ENCODE peak calls at places on chromosomes 4 and X, in ten cellular contexts. X is caudate nucleus, Y is hippocampal formation, H is BJ, Q is HTR-8/SVneo, U is GM23248, Z is gastrocnemius medialis, R is mucosa of descending colon, M is GM18507, D is sigmoid colon. E is an unnamed sample.

GRCh38 chr4:67727124-67727850 is 26.3 kb upstream of the UBA6 start:
- DNase-seq in Q (no peak), U (peak; percentile 81), Y (no peak), H (no peak), X (no peak), R (no peak), D (no peak), M (no peak), Z (no peak), E (peak; percentile 79)

GRCh38 chr4:42761804-42762203 is 104.9 kb upstream of the ATP8A1 start:
- DNase-seq in M (no peak), Q (no peak), R (no peak), Z (no peak), U (no peak), H (no peak), D (no peak), X (no peak), Y (no peak), E (no peak)

GRCh38 chrX:50211510-50211909 is 6.9 kb downstream of the CCNB3 start:
- DNase-seq in H (no peak), Y (no peak), R (no peak), Q (no peak), U (peak; percentile 31), M (no peak), D (no peak), X (no peak), Z (no peak), E (no peak)

GRCh38 chr4:41795796-41796195 is 47.3 kb upstream of the PHOX2B start:
- DNase-seq in H (no peak), D (no peak), Z (no peak), R (no peak), U (no peak), Q (no peak), Y (no peak), X (no peak), M (no peak), E (no peak)

GRCh38 chr4:153154010-153154975 is 50.0 kb upstream of the TRIM2 start:
- DNase-seq in Y (no peak), U (peak; percentile 60), R (no peak), X (no peak), Z (no peak), D (no peak), Q (peak; percentile 41), M (no peak), H (no peak), E (no peak)

GRCh38 chr4:120843840-120844527 is 78.5 kb downstream of the PRDM5 start:
- DNase-seq in M (no peak), Z (no peak), Q (no peak), Y (no peak), U (no peak), H (no peak), R (peak; percentile 58), D (no peak), X (no peak), E (no peak)

GRCh38 chr4:81120055-81120454 is 89.5 kb downstream of the BMP3 start:
- DNase-seq in X (no peak), Z (no peak), H (no peak), R (no peak), Q (no peak), D (no peak), M (no peak), Y (no peak), U (no peak), E (no peak)

GRCh38 chr4:65007841-65008439 is 598.7 kb upstream of the TECRL start:
- DNase-seq in R (no peak), H (no peak), Q (peak; percentile 12), Z (no peak), X (no peak), D (no peak), M (no peak), Y (no peak), U (peak; percentile 55), E (peak; percentile 2)

GRCh38 chr4:12120968-12121367 is 692.3 kb upstream of the HS3ST1 start:
- DNase-seq in Y (no peak), D (no peak), Z (no peak), X (no peak), M (no peak), Q (no peak), H (no peak), U (no peak), R (no peak), E (no peak)

GRCh38 chr4:39514888-39515401 is 12.3 kb downstream of the UGDH start:
- DNase-seq in R (peak; percentile 66), M (no peak), U (peak; percentile 38), Z (no peak), X (no peak), D (no peak), Q (no peak), Y (no peak), H (no peak), E (no peak)

GRCh38 chr4:150173854-150174398 is 95.7 kb downstream of the DCLK2 start:
- DNase-seq in U (no peak), Z (no peak), H (no peak), Y (no peak), Q (no peak), M (no peak), D (no peak), R (no peak), X (no peak), E (no peak)

GRCh38 chr4:137755033-137755471 is 222.8 kb upstream of the PCDH18 start:
- DNase-seq in M (no peak), Y (no peak), Q (peak; percentile 48), X (no peak), D (no peak), Z (no peak), H (peak; percentile 51), R (no peak), U (peak; percentile 72), E (peak; percentile 73)

GRCh38 chr4:124037236-124037635 is 640.6 kb downstream of the SPRY1 start:
- DNase-seq in Y (no peak), Z (no peak), M (no peak), D (no peak), Q (no peak), H (no peak), R (no peak), X (no peak), U (no peak), E (no peak)

GRCh38 chrX:7108995-7109634 is 38.4 kb upstream of the STS start:
- DNase-seq in D (no peak), R (no peak), H (no peak), X (no peak), Z (no peak), Y (peak; percentile 17), U (peak; percentile 15), M (no peak), Q (no peak), E (no peak)

GRCh38 chrX:119488749-119489148 is 20.5 kb downstream of the SLC25A5 start:
- DNase-seq in Z (no peak), X (peak; percentile 1), H (no peak), R (no peak), D (peak; percentile 66), M (no peak), Y (peak; percentile 7), U (peak; percentile 64), Q (peak; percentile 42), E (no peak)

E was measured in skeletal muscle cell.